ENCODE peak calls at places on chromosomes 7 and 10, in five cellular contexts. X is HFFc6, R is amygdala, A is iPS DF 6.9, V is HuH-7. E is an unnamed sample.
A peak's percentile ranks its signal among the peaks of the same experiment; 100 is the strongest.

GRCh38 chr10:78199019-78199418 is 165.4 kb downstream of the RPS24 start:
- DNase-seq in X (no peak), R (no peak), A (no peak), V (no peak), E (no peak)

GRCh38 chr7:15628876-15629275 is 57.6 kb downstream of the MEOX2 start:
- DNase-seq in X (no peak), R (no peak), A (no peak), V (no peak), E (no peak)

GRCh38 chr7:81515009-81515408 is 254.8 kb downstream of the HGF start:
- DNase-seq in X (peak; percentile 53), R (no peak), A (no peak), V (no peak), E (no peak)

GRCh38 chr7:143321734-143322133 is 5.8 kb downstream of the CLCN1 start:
- DNase-seq in X (peak; percentile 14), R (no peak), A (no peak), V (no peak), E (no peak)

GRCh38 chr7:16409777-16410176 is 11.6 kb downstream of the CRPPA start:
- DNase-seq in X (no peak), R (no peak), A (no peak), V (no peak), E (no peak)

GRCh38 chr7:516606-517456 is 2.8 kb downstream of the PDGFA start:
- DNase-seq in X (peak; percentile 75), R (no peak), A (no peak), V (no peak), E (peak; percentile 86)

GRCh38 chr10:96851281-96851680 is 19.2 kb downstream of the LCOR start:
- DNase-seq in X (no peak), R (no peak), A (no peak), V (no peak), E (no peak)

GRCh38 chr7:39734605-39735004 is 111.2 kb downstream of the RALA start:
- DNase-seq in X (no peak), R (no peak), A (no peak), V (no peak), E (peak; percentile 38)

GRCh38 chr7:16347461-16348192 is 73.7 kb downstream of the CRPPA start:
- DNase-seq in X (peak; percentile 21), R (no peak), A (no peak), V (no peak), E (peak; percentile 60)

GRCh38 chr7:38858281-38858884 is 50.6 kb downstream of the VPS41 start:
- DNase-seq in X (peak; percentile 75), R (no peak), A (no peak), V (no peak), E (no peak)

GRCh38 chr7:90625562-90625961 is 29.4 kb downstream of the CDK14 start:
- DNase-seq in X (no peak), R (no peak), A (no peak), V (no peak), E (peak; percentile 90)

GRCh38 chr10:114274616-114275453 is 35.8 kb downstream of the VWA2 start:
- DNase-seq in X (no peak), R (no peak), A (no peak), V (no peak), E (peak; percentile 32)

GRCh38 chr10:67812007-67812406 is 26.0 kb downstream of the DNAJC12 start:
- DNase-seq in X (no peak), R (no peak), A (no peak), V (no peak), E (no peak)

GRCh38 chr10:74882831-74883230 is 56.4 kb downstream of the KAT6B start:
- DNase-seq in X (no peak), R (no peak), A (no peak), V (no peak), E (no peak)

GRCh38 chr10:52443419-52444388 is 129.6 kb downstream of the DKK1 start:
- DNase-seq in X (peak; percentile 94), R (no peak), A (no peak), V (no peak), E (no peak)

GRCh38 chr10:18594574-18595156 is 56.7 kb downstream of the NSUN6 start:
- DNase-seq in X (peak; percentile 9), R (no peak), A (peak; percentile 22), V (peak; percentile 48), E (peak; percentile 78)

GRCh38 chr10:18104223-18104872 is 35.9 kb upstream of the CACNB2 start:
- DNase-seq in X (peak; percentile 22), R (peak; percentile 4), A (peak; percentile 31), V (peak; percentile 26), E (no peak)

E was measured in islet precursor cell.